ENCODE peak calls at places on chromosomes 4 and X, in seven cellular contexts. X is CD4-positive, alpha-beta memory T cell; F is globus pallidus; N is activated CD4-positive, alpha-beta T cell treated with anti-CD3 and anti-CD28 coated beads for 1 hour; K is uterus; T is cerebellum; G is SJSA1. I is an unnamed sample.

GRCh38 chr4:121728066-121728465 is 31.3 kb upstream of the ANXA5 start:
- DNase-seq in N (no peak), X (no peak), F (no peak), T (no peak), K (no peak), G (peak; percentile 88), I (no peak)

GRCh38 chrX:3145716-3146115 is 104.4 kb downstream of the ARSF start:
- DNase-seq in K (no peak), X (no peak), G (no peak), T (no peak), F (peak; percentile 1), N (no peak), I (no peak)

GRCh38 chr4:102684605-102685052 is 76.1 kb downstream of the MANBA start:
- DNase-seq in K (no peak), G (peak; percentile 46), T (no peak), X (no peak), F (no peak), N (no peak), I (no peak)

GRCh38 chrX:13911581-13911980 is 94.7 kb upstream of the GPM6B start:
- DNase-seq in N (no peak), F (no peak), T (no peak), G (no peak), X (no peak), K (no peak), I (no peak)

GRCh38 chr4:151568966-151569365 is 160.0 kb downstream of the FHIP1A start:
- DNase-seq in X (no peak), N (no peak), F (no peak), T (no peak), K (no peak), G (no peak), I (no peak)

GRCh38 chr4:7620814-7621176 is 186.1 kb upstream of the PSAPL1 start:
- DNase-seq in G (no peak), N (no peak), F (no peak), K (no peak), X (no peak), T (no peak), I (no peak)

GRCh38 chr4:613126-613525 is 12.2 kb upstream of the PDE6B start:
- DNase-seq in F (no peak), X (no peak), K (no peak), T (no peak), N (no peak), G (no peak), I (no peak)

GRCh38 chr4:28167411-28167810 is 1306.8 kb downstream of the STIM2 start:
- DNase-seq in X (no peak), K (no peak), T (no peak), G (no peak), F (no peak), N (no peak), I (no peak)

GRCh38 chrX:100913111-100913510 is 15.6 kb downstream of the XKRX start:
- DNase-seq in K (no peak), N (no peak), X (no peak), F (no peak), G (no peak), T (no peak), I (no peak)

GRCh38 chrX:19195243-19195610 is 73.0 kb upstream of the ADGRG2 start:
- DNase-seq in K (no peak), G (no peak), F (no peak), T (no peak), X (no peak), N (no peak), I (no peak)

GRCh38 chrX:8868906-8869305 is 67.7 kb upstream of the FAM9A start:
- DNase-seq in F (no peak), K (no peak), T (peak; percentile 13), X (no peak), N (no peak), G (no peak), I (no peak)

GRCh38 chrX:40168183-40169015 is 70.6 kb upstream of the BCOR start:
- DNase-seq in T (no peak), N (no peak), F (no peak), G (no peak), K (peak; percentile 19), X (no peak), I (no peak)

GRCh38 chr4:153513596-153513995 is 47.4 kb downstream of the TMEM131L start:
- DNase-seq in X (no peak), N (no peak), G (no peak), T (no peak), F (no peak), K (no peak), I (no peak)

GRCh38 chr4:40688446-40689095 is 58.9 kb upstream of the RBM47 start:
- DNase-seq in T (no peak), K (no peak), F (no peak), X (no peak), G (no peak), N (no peak), I (no peak)

GRCh38 chrX:13369541-13370140 is 49.8 kb upstream of the ATXN3L start:
- DNase-seq in K (no peak), F (peak; percentile 1), N (no peak), T (no peak), X (no peak), G (no peak), I (no peak)

GRCh38 chr4:173448919-173449641 is 50.2 kb upstream of the SCRG1 start:
- DNase-seq in G (no peak), F (peak; percentile 54), K (no peak), X (no peak), N (no peak), T (peak; percentile 78), I (peak; percentile 25)

GRCh38 chr4:6461301-6462165 is 10.9 kb downstream of the PPP2R2C start:
- DNase-seq in N (no peak), X (no peak), G (peak; percentile 23), F (no peak), T (no peak), K (no peak), I (no peak)

GRCh38 chr4:62269918-62270317 is 1069.8 kb downstream of the ADGRL3 start:
- DNase-seq in N (no peak), T (no peak), G (no peak), F (no peak), K (no peak), X (no peak), I (no peak)

GRCh38 chrX:13339607-13340006 is 19.8 kb upstream of the ATXN3L start:
- DNase-seq in K (no peak), T (no peak), N (no peak), X (no peak), F (no peak), G (no peak), I (no peak)

GRCh38 chr4:147830987-147831386 is 99.1 kb downstream of the ARHGAP10 start:
- DNase-seq in G (no peak), N (no peak), F (no peak), K (no peak), X (no peak), T (no peak), I (no peak)

GRCh38 chrX:108696690-108697089 is 39.7 kb downstream of the IRS4 start:
- DNase-seq in F (no peak), G (no peak), K (no peak), T (no peak), N (no peak), X (no peak), I (no peak)

GRCh38 chr4:94934864-94935263 is 177.1 kb downstream of the BMPR1B start:
- DNase-seq in G (no peak), N (no peak), K (no peak), F (no peak), T (no peak), X (no peak), I (no peak)

GRCh38 chr4:55172694-55173287 is 47.4 kb upstream of the KDR start:
- DNase-seq in X (no peak), G (peak; percentile 69), K (peak; percentile 32), F (no peak), T (no peak), N (no peak), I (no peak)

GRCh38 chr4:174036563-174036962 is 246.9 kb downstream of the FBXO8 start:
- DNase-seq in K (no peak), G (no peak), T (no peak), X (no peak), N (no peak), F (no peak), I (no peak)

GRCh38 chr4:116877069-116877468 is 208.3 kb downstream of the TRAM1L1 start:
- DNase-seq in T (no peak), F (no peak), X (no peak), K (no peak), G (no peak), N (no peak), I (no peak)

GRCh38 chrX:64152857-64153256 is 52.7 kb downstream of the AMER1 start:
- DNase-seq in G (no peak), N (no peak), X (no peak), T (no peak), F (no peak), K (no peak), I (no peak)

GRCh38 chr4:169271692-169272007 is 894 bp upstream of the SH3RF1 start:
- DNase-seq in X (no peak), F (no peak), K (no peak), T (no peak), G (no peak), N (no peak), I (no peak)

GRCh38 chr4:11106190-11106589 is 322.5 kb downstream of the HS3ST1 start:
- DNase-seq in K (no peak), T (no peak), G (no peak), N (no peak), F (no peak), X (no peak), I (no peak)

I was measured in SJCRH30.